ENCODE peak calls at places on chromosomes 7 and 10, in ten cellular contexts. A is epithelial cell of esophagus; D is Caco-2; E is GM12865; U is astrocyte of the hippocampus; B is HT1080; F is ecto neural progenitor cell; W is effector CD8-positive, alpha-beta T cell; S is HL-60; Z is DMS153. R is an unnamed sample.

GRCh38 chr10:45997994-45998763 is 25.9 kb downstream of the TIMM23 start:
- DNase-seq in D (peak; percentile 66), E (no peak), A (no peak), U (no peak), F (no peak), Z (no peak), B (no peak), W (no peak), S (no peak), R (no peak)

GRCh38 chr7:152865461-152865860 is 105.9 kb downstream of the ACTR3B start:
- DNase-seq in D (no peak), Z (no peak), S (no peak), B (no peak), U (no peak), W (no peak), A (no peak), E (no peak), F (peak; percentile 21), R (no peak)

GRCh38 chr10:12847361-12847975 is 154.0 kb downstream of the CCDC3 start:
- DNase-seq in S (no peak), E (peak; percentile 39), F (peak; percentile 75), W (no peak), B (no peak), D (peak; percentile 52), Z (no peak), A (no peak), U (no peak), R (no peak)

GRCh38 chr10:100345570-100346330 is 1.3 kb upstream of the SCD start:
- DNase-seq in B (peak; percentile 56), W (no peak), D (peak; percentile 25), E (no peak), U (peak; percentile 68), A (peak; percentile 33), S (no peak), F (no peak), Z (no peak), R (no peak)

GRCh38 chr7:104653870-104654401 is 325.5 kb downstream of the LHFPL3 start:
- DNase-seq in W (no peak), D (no peak), Z (no peak), B (no peak), A (no peak), E (no peak), S (no peak), F (no peak), U (peak; percentile 50), R (no peak)

GRCh38 chr7:128687131-128687530 is 15.0 kb downstream of the GARIN1A start:
- DNase-seq in Z (no peak), A (no peak), U (no peak), B (no peak), E (no peak), D (no peak), S (no peak), W (no peak), F (no peak), R (no peak)

GRCh38 chr10:65931291-65932080 is 994.4 kb upstream of the LRRTM3 start:
- DNase-seq in B (no peak), W (no peak), S (no peak), U (peak; percentile 5), D (no peak), Z (no peak), E (no peak), A (no peak), F (no peak), R (no peak)

GRCh38 chr10:71085689-71086438 is 126.5 kb upstream of the UNC5B start:
- DNase-seq in A (no peak), W (no peak), B (no peak), F (peak; percentile 90), S (no peak), E (no peak), U (no peak), Z (peak; percentile 10), D (no peak), R (no peak)

GRCh38 chr10:75565286-75566251 is 134.1 kb downstream of the LRMDA start:
- DNase-seq in U (no peak), D (peak; percentile 60), A (no peak), E (peak; percentile 38), B (no peak), F (no peak), Z (no peak), S (no peak), W (no peak), R (no peak)

GRCh38 chr7:27097686-27098492 is 2.1 kb upstream of the HOXA1 start:
- DNase-seq in U (peak; percentile 8), Z (no peak), B (peak; percentile 45), E (no peak), D (no peak), F (no peak), A (peak; percentile 74), S (no peak), W (no peak), R (no peak)

GRCh38 chr7:74612015-74612829 is 45.3 kb upstream of the GTF2I start:
- DNase-seq in F (no peak), U (peak; percentile 87), D (no peak), S (peak; percentile 23), Z (peak; percentile 7), W (no peak), B (peak; percentile 37), A (peak; percentile 98), E (no peak), R (no peak)

GRCh38 chr10:118472415-118472814 is 123.0 kb downstream of the PRLHR start:
- DNase-seq in F (no peak), E (no peak), U (peak; percentile 43), B (peak; percentile 43), A (peak; percentile 60), D (no peak), W (no peak), Z (no peak), S (no peak), R (no peak)

GRCh38 chr10:79115302-79115701 is 46.5 kb downstream of the ZMIZ1 start:
- DNase-seq in W (no peak), F (no peak), S (no peak), D (no peak), B (no peak), E (no peak), U (no peak), A (no peak), Z (no peak), R (no peak)

GRCh38 chr7:77481615-77482014 is 55.5 kb upstream of the PTPN12 start:
- DNase-seq in F (no peak), S (no peak), E (no peak), D (peak; percentile 60), B (no peak), U (no peak), A (peak; percentile 47), W (no peak), Z (no peak), R (no peak)

GRCh38 chr7:101243786-101244384 is 996 bp downstream of the FIS1 start:
- DNase-seq in D (peak; percentile 89), U (no peak), E (no peak), S (no peak), F (peak; percentile 88), B (no peak), Z (no peak), A (no peak), W (no peak), R (no peak)